ENCODE peak calls at places on chromosome 3, in four cellular contexts. C is K562, N is HepG2, T is H1. U is an unnamed sample.

GRCh38 chr3:151726016-151726415 is 7.7 kb upstream of the AADACL2 start:
- DNase-seq in T (no peak), C (peak), N (peak), U (no peak)

GRCh38 chr3:49602877-49603411 is 48.7 kb downstream of the BSN start:
- DNase-seq in T (no peak), C (no peak), N (no peak), U (no peak)

GRCh38 chr3:66603161-66603611 is 102.4 kb upstream of the LRIG1 start:
- DNase-seq in C (no peak), T (no peak), N (no peak), U (no peak)

GRCh38 chr3:78221300-78221699 is 1181.4 kb downstream of the ROBO2 start:
- DNase-seq in C (no peak), N (no peak), T (no peak), U (no peak)

GRCh38 chr3:43615133-43615532 is 6.7 kb downstream of the ANO10 start:
- DNase-seq in N (peak), C (no peak), T (no peak), U (no peak)

GRCh38 chr3:11126653-11127052 is 27.6 kb upstream of the HRH1 start:
- DNase-seq in C (no peak), N (no peak), T (no peak), U (no peak)

GRCh38 chr3:113985526-113985925 is 37.7 kb downstream of the ZDHHC23 start:
- DNase-seq in T (no peak), C (no peak), N (no peak), U (peak)

GRCh38 chr3:115254492-115255196 is 107.6 kb upstream of the ZBTB20 start:
- DNase-seq in N (no peak), T (no peak), C (peak), U (no peak)

GRCh38 chr3:197795200-197795599 is 4.1 kb downstream of the LRCH3 start:
- DNase-seq in T (no peak), C (no peak), N (peak), U (no peak)

GRCh38 chr3:101720851-101721649 is 3.4 kb upstream of the CEP97 start:
- DNase-seq in N (no peak), C (no peak), T (no peak), U (no peak)

GRCh38 chr3:124758851-124759635 is 28.8 kb downstream of the UMPS start:
- DNase-seq in N (no peak), C (no peak), T (no peak), U (no peak)

GRCh38 chr3:153289334-153289808 is 127.3 kb downstream of the RAP2B start:
- DNase-seq in N (no peak), T (no peak), C (peak), U (no peak)

GRCh38 chr3:50211930-50212329 is 6.9 kb downstream of the SLC38A3 start:
- DNase-seq in C (no peak), T (no peak), N (no peak), U (no peak)

GRCh38 chr3:73955671-73956070 is 330.9 kb upstream of the PDZRN3 start:
- DNase-seq in N (no peak), T (no peak), C (no peak), U (no peak)

GRCh38 chr3:100489118-100489517 is 3.3 kb upstream of the TMEM45A start:
- DNase-seq in N (no peak), C (no peak), T (no peak), U (no peak)

GRCh38 chr3:150544726-150545125 is 1.6 kb downstream of the SERP1 start:
- DNase-seq in C (no peak), N (peak), T (no peak), U (no peak)

GRCh38 chr3:147191795-147192385 is 214.5 kb downstream of the ZIC4 start:
- DNase-seq in N (peak), T (peak), C (peak), U (peak)

GRCh38 chr3:72818092-72818721 is 30.0 kb downstream of the SHQ1 start:
- DNase-seq in T (no peak), N (no peak), C (peak), U (no peak)

GRCh38 chr3:48406443-48407431 is 23.1 kb downstream of the PLXNB1 start:
- DNase-seq in N (no peak), T (no peak), C (no peak), U (no peak)

GRCh38 chr3:141840737-141841544 is 35.5 kb upstream of the ATP1B3 start:
- DNase-seq in N (no peak), C (no peak), T (no peak), U (no peak)

GRCh38 chr3:33644598-33644997 is 73.5 kb downstream of the CLASP2 start:
- DNase-seq in T (no peak), N (no peak), C (no peak), U (no peak)

GRCh38 chr3:27927882-27928281 is 205.8 kb upstream of the EOMES start:
- DNase-seq in T (no peak), N (no peak), C (no peak), U (peak)

GRCh38 chr3:60594025-60594424 is 657.2 kb downstream of the FHIT start:
- DNase-seq in C (no peak), T (no peak), N (no peak), U (no peak)

GRCh38 chr3:146110156-146110555 is 50.8 kb downstream of the PLOD2 start:
- DNase-seq in T (no peak), C (no peak), N (peak), U (no peak)

GRCh38 chr3:165070682-165071081 is 7.6 kb downstream of the SI start:
- DNase-seq in N (peak), T (no peak), C (no peak), U (no peak)

GRCh38 chr3:124131158-124132115 is 139.5 kb upstream of the ROPN1 start:
- DNase-seq in C (no peak), N (no peak), T (no peak), U (no peak)

GRCh38 chr3:44198265-44198956 is 43.3 kb upstream of the TOPAZ1 start:
- DNase-seq in T (peak), C (peak), N (peak), U (peak)

GRCh38 chr3:197807969-197808587 is 17.0 kb downstream of the LRCH3 start:
- DNase-seq in N (no peak), C (no peak), T (no peak), U (no peak)

GRCh38 chr3:194536883-194537637 is 50.3 kb upstream of the ATP13A3 start:
- DNase-seq in T (no peak), N (peak), C (no peak), U (no peak)

GRCh38 chr3:152299243-152299976 is 30.7 kb downstream of the MBNL1 start:
- DNase-seq in C (no peak), N (no peak), T (no peak), U (no peak)

GRCh38 chr3:53083496-53083895 is 37.6 kb upstream of the SFMBT1 start:
- DNase-seq in T (no peak), N (no peak), C (peak), U (no peak)

GRCh38 chr3:14451844-14452533 is 49.6 kb downstream of the SLC6A6 start:
- DNase-seq in N (peak), T (no peak), C (peak), U (no peak)

GRCh38 chr3:197339841-197340520 is 41.6 kb upstream of the DLG1 start:
- DNase-seq in C (no peak), T (no peak), N (peak), U (no peak)

GRCh38 chr3:155014953-155015352 is 65.2 kb upstream of the MME start:
- DNase-seq in C (peak), T (no peak), N (no peak), U (no peak)

GRCh38 chr3:125179528-125180240 is 32.9 kb downstream of the SLC12A8 start:
- DNase-seq in T (no peak), C (no peak), N (no peak), U (no peak)

GRCh38 chr3:71026634-71027578 is 556.6 kb downstream of the FOXP1 start:
- DNase-seq in T (no peak), N (peak), C (no peak), U (no peak)

GRCh38 chr3:114221165-114221880 is 16.1 kb downstream of the ZNF80 start:
- DNase-seq in N (no peak), T (no peak), C (peak), U (no peak)

GRCh38 chr3:39605837-39606236 is 138.4 kb downstream of the MOBP start:
- DNase-seq in C (no peak), T (no peak), N (no peak), U (no peak)

DNA sequence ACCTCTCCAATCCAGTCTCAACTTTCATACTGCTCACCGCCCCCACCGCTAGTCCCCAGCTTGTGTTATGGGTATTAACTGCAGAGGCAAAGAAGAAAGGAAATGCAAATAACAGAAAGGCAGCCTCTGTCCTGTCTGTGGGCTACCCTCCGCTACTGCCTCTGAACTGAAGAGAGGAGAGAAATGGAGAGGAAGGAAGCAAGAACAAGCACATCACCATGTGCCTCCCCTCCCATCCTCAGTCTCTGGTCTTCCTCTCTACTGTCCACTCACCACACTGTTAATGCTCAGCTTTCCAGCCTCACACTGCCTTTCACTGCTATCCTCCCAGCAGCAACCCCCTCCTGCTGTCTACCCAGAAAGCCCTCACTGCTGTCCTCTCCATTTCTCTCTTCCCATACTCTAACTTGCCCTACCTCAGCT is 139.0 kb upstream of the SLC2A2 start:
- DNase-seq in T (no peak), N (no peak), C (no peak), U (no peak)
- TF ChIP-seq CBX5 in T (no peak), N (no peak), C (no peak), U (no peak)

GRCh38 chr3:99413504-99413903 is 224.9 kb upstream of the COL8A1 start:
- DNase-seq in N (no peak), C (no peak), T (no peak), U (no peak)
- TF ChIP-seq CBX5 in N (no peak), C (no peak), T (no peak), U (no peak)

DNA sequence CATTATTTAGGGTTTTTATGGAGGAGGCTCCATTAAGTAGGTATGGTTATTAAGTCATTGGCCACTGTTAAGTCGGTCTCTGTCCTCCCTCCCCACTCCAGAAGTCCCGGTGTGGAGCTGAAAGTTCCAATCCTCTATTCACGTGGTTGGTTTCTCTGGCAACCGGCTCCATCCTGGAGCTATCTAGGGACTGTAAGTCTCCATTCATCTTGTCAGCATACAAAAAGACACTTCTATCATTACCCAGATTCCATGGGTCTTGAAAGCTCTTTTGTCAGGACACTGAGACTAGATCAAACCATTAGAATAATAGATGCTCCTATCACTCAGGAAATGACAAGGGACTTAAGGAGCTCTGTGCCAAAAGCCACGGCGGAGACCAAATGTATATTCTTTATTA is 110.3 kb downstream of the PIK3CB start:
- DNase-seq in C (no peak), N (no peak), T (no peak), U (no peak)
- TF ChIP-seq CBX5 in C (no peak), N (no peak), T (no peak), U (no peak)

GRCh38 chr3:56251343-56251945 is 216.8 kb downstream of the ERC2 start:
- DNase-seq in C (peak), T (no peak), N (peak), U (peak)
- TF ChIP-seq CBX5 in C (no peak), T (no peak), N (no peak), U (no peak)

GRCh38 chr3:119858957-119859356 is 77.1 kb downstream of the NR1I2 start:
- DNase-seq in T (no peak), C (no peak), N (no peak), U (no peak)
- TF ChIP-seq CBX5 in T (no peak), C (no peak), N (no peak), U (no peak)

GRCh38 chr3:106485802-106486201 is 617.0 kb upstream of the CBLB start:
- DNase-seq in N (no peak), T (no peak), C (no peak), U (no peak)

GRCh38 chr3:106482436-106482835 is 613.6 kb upstream of the CBLB start:
- DNase-seq in N (no peak), C (no peak), T (no peak), U (no peak)

GRCh38 chr3:106488288-106488687 is 619.5 kb upstream of the CBLB start:
- DNase-seq in T (no peak), C (no peak), N (no peak), U (no peak)

DNA sequence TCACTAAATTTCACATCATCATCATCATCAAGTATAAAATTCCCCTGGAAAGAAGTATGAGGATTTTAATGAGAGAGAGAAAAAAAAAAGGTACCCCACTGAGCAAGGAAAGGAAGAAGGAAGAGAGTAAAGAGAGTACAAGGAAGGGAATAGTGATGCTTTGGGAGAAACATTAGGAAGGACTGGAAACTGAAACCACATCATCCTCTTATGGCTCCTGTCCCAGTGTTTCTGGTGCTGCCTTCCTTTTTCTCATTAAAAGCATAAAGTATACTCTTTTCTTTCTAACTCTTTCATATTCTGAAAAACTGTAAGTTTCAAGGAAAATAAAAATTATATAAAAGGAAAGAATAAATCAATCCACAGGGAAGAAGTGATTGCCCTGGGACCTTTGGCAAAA is 616.4 kb upstream of the CBLB start:
- DNase-seq in C (no peak), N (no peak), T (no peak), U (no peak)
- TF ChIP-seq CBX5 in C (no peak), N (no peak), T (no peak), U (no peak)

GRCh38 chr3:56154297-56154696 is 314.0 kb downstream of the ERC2 start:
- DNase-seq in N (peak), C (no peak), T (no peak), U (no peak)
- TF ChIP-seq CBX5 in N (no peak), C (no peak), T (no peak), U (no peak)

GRCh38 chr3:111338059-111338698 is 203.8 kb upstream of the CD96 start:
- DNase-seq in N (peak), T (peak), C (peak), U (no peak)
- TF ChIP-seq CBX5 in N (no peak), T (no peak), C (no peak), U (no peak)